ENCODE peak calls at places on chromosome 13, in eight cellular contexts. One of them, this sample, is unnamed.

GRCh38 chr13:72457151-72457550 is 270.3 kb downstream of the MZT1 start:
- DNase-seq in GM06990: no peak
- DNase-seq in HAP-1: no peak
- DNase-seq in Calu3: no peak
- DNase-seq in CD8-positive, alpha-beta memory T cell: no peak
- DNase-seq in activated T-helper 1 cell treated with anti-CD3 and anti-CD28 coated beads, Interleukin-2, amount 50 U/mL, for 16 hours: no peak
- DNase-seq in stimulated activated CD8-positive, alpha-beta memory T cell treated with anti-CD3 and anti-CD28 coated beads, Interleukin-12 subunit alpha, Interleukin-12 subunit beta, amount 100 ng/mL, for 4 hours: no peak
- DNase-seq in NCI-H748 treated with DMSO at 0.1 percent for 48 hours: no peak
- DNase-seq in this sample: no peak

GRCh38 chr13:28582225-28582891 is 76.6 kb upstream of the POMP start:
- DNase-seq in CD8-positive, alpha-beta memory T cell: no peak
- DNase-seq in activated T-helper 1 cell treated with anti-CD3 and anti-CD28 coated beads, Interleukin-2, amount 50 U/mL, for 16 hours: no peak
- DNase-seq in stimulated activated CD8-positive, alpha-beta memory T cell treated with anti-CD3 and anti-CD28 coated beads, Interleukin-12 subunit alpha, Interleukin-12 subunit beta, amount 100 ng/mL, for 4 hours: no peak
- DNase-seq in Calu3: no peak
- DNase-seq in HAP-1: no peak
- DNase-seq in NCI-H748 treated with DMSO at 0.1 percent for 48 hours: no peak
- DNase-seq in GM06990: no peak
- DNase-seq in this sample: no peak

GRCh38 chr13:43572601-43573360 is 214.0 kb downstream of the ENOX1 start:
- DNase-seq in stimulated activated CD8-positive, alpha-beta memory T cell treated with anti-CD3 and anti-CD28 coated beads, Interleukin-12 subunit alpha, Interleukin-12 subunit beta, amount 100 ng/mL, for 4 hours: no peak
- DNase-seq in Calu3: no peak
- DNase-seq in HAP-1: peak; percentile 36
- DNase-seq in GM06990: no peak
- DNase-seq in CD8-positive, alpha-beta memory T cell: no peak
- DNase-seq in NCI-H748 treated with DMSO at 0.1 percent for 48 hours: no peak
- DNase-seq in activated T-helper 1 cell treated with anti-CD3 and anti-CD28 coated beads, Interleukin-2, amount 50 U/mL, for 16 hours: no peak
- DNase-seq in this sample: no peak

GRCh38 chr13:36850790-36851438 is 31.9 kb downstream of the RFXAP start:
- DNase-seq in GM06990: no peak
- DNase-seq in activated T-helper 1 cell treated with anti-CD3 and anti-CD28 coated beads, Interleukin-2, amount 50 U/mL, for 16 hours: no peak
- DNase-seq in NCI-H748 treated with DMSO at 0.1 percent for 48 hours: no peak
- DNase-seq in CD8-positive, alpha-beta memory T cell: no peak
- DNase-seq in Calu3: peak; percentile 17
- DNase-seq in HAP-1: peak; percentile 59
- DNase-seq in stimulated activated CD8-positive, alpha-beta memory T cell treated with anti-CD3 and anti-CD28 coated beads, Interleukin-12 subunit alpha, Interleukin-12 subunit beta, amount 100 ng/mL, for 4 hours: no peak
- DNase-seq in this sample: peak; percentile 34

GRCh38 chr13:23608704-23609413 is 38.6 kb downstream of the TNFRSF19 start:
- DNase-seq in NCI-H748 treated with DMSO at 0.1 percent for 48 hours: no peak
- DNase-seq in activated T-helper 1 cell treated with anti-CD3 and anti-CD28 coated beads, Interleukin-2, amount 50 U/mL, for 16 hours: no peak
- DNase-seq in Calu3: peak; percentile 28
- DNase-seq in stimulated activated CD8-positive, alpha-beta memory T cell treated with anti-CD3 and anti-CD28 coated beads, Interleukin-12 subunit alpha, Interleukin-12 subunit beta, amount 100 ng/mL, for 4 hours: no peak
- DNase-seq in GM06990: no peak
- DNase-seq in CD8-positive, alpha-beta memory T cell: no peak
- DNase-seq in HAP-1: no peak
- DNase-seq in this sample: no peak

GRCh38 chr13:100473087-100473486 is 115.5 kb downstream of the GGACT start:
- DNase-seq in GM06990: no peak
- DNase-seq in Calu3: no peak
- DNase-seq in NCI-H748 treated with DMSO at 0.1 percent for 48 hours: no peak
- DNase-seq in stimulated activated CD8-positive, alpha-beta memory T cell treated with anti-CD3 and anti-CD28 coated beads, Interleukin-12 subunit alpha, Interleukin-12 subunit beta, amount 100 ng/mL, for 4 hours: no peak
- DNase-seq in activated T-helper 1 cell treated with anti-CD3 and anti-CD28 coated beads, Interleukin-2, amount 50 U/mL, for 16 hours: no peak
- DNase-seq in CD8-positive, alpha-beta memory T cell: no peak
- DNase-seq in HAP-1: no peak
- DNase-seq in this sample: no peak

GRCh38 chr13:27283906-27284523 is 13.4 kb downstream of the RASL11A start:
- DNase-seq in CD8-positive, alpha-beta memory T cell: no peak
- DNase-seq in Calu3: peak; percentile 48
- DNase-seq in stimulated activated CD8-positive, alpha-beta memory T cell treated with anti-CD3 and anti-CD28 coated beads, Interleukin-12 subunit alpha, Interleukin-12 subunit beta, amount 100 ng/mL, for 4 hours: no peak
- DNase-seq in HAP-1: no peak
- DNase-seq in GM06990: no peak
- DNase-seq in NCI-H748 treated with DMSO at 0.1 percent for 48 hours: peak; percentile 46
- DNase-seq in activated T-helper 1 cell treated with anti-CD3 and anti-CD28 coated beads, Interleukin-2, amount 50 U/mL, for 16 hours: no peak
- DNase-seq in this sample: peak; percentile 47

GRCh38 chr13:112828082-112828699 is 138.4 kb downstream of the ATP11A start:
- DNase-seq in NCI-H748 treated with DMSO at 0.1 percent for 48 hours: no peak
- DNase-seq in GM06990: no peak
- DNase-seq in activated T-helper 1 cell treated with anti-CD3 and anti-CD28 coated beads, Interleukin-2, amount 50 U/mL, for 16 hours: no peak
- DNase-seq in stimulated activated CD8-positive, alpha-beta memory T cell treated with anti-CD3 and anti-CD28 coated beads, Interleukin-12 subunit alpha, Interleukin-12 subunit beta, amount 100 ng/mL, for 4 hours: no peak
- DNase-seq in CD8-positive, alpha-beta memory T cell: no peak
- DNase-seq in HAP-1: no peak
- DNase-seq in Calu3: no peak
- DNase-seq in this sample: no peak

GRCh38 chr13:30466841-30467252 is 1.1 kb upstream of the HMGB1 start:
- DNase-seq in GM06990: peak; percentile 48
- DNase-seq in activated T-helper 1 cell treated with anti-CD3 and anti-CD28 coated beads, Interleukin-2, amount 50 U/mL, for 16 hours: no peak
- DNase-seq in CD8-positive, alpha-beta memory T cell: no peak
- DNase-seq in Calu3: no peak
- DNase-seq in HAP-1: no peak
- DNase-seq in NCI-H748 treated with DMSO at 0.1 percent for 48 hours: no peak
- DNase-seq in stimulated activated CD8-positive, alpha-beta memory T cell treated with anti-CD3 and anti-CD28 coated beads, Interleukin-12 subunit alpha, Interleukin-12 subunit beta, amount 100 ng/mL, for 4 hours: no peak
- DNase-seq in this sample: peak; percentile 11

This sample was measured in NCI-H1417.